ENCODE peak calls at places on chromosomes 7 and 10, in four cellular contexts. K is testis, L is A673, J is small intestine. R is an unnamed sample.

GRCh38 chr7:54874804-54875203 is 115.8 kb upstream of the SEC61G start:
- DNase-seq in K (no peak), L (no peak), J (no peak), R (no peak)

GRCh38 chr10:130491011-130491697 is 355.0 kb downstream of the GLRX3 start:
- DNase-seq in K (no peak), L (no peak), J (no peak), R (no peak)

GRCh38 chr7:85172530-85172941 is 14.3 kb downstream of the SEMA3D start:
- DNase-seq in K (no peak), L (peak), J (no peak), R (no peak)

GRCh38 chr7:87926581-87927461 is 7.2 kb upstream of the ADAM22 start:
- DNase-seq in K (no peak), L (no peak), J (peak), R (no peak)

GRCh38 chr10:1201010-1201807 is 145.0 kb downstream of the WDR37 start:
- DNase-seq in K (no peak), L (no peak), J (no peak), R (no peak)

GRCh38 chr10:69657417-69657816 is 27.4 kb downstream of the FAM241B start:
- DNase-seq in K (no peak), L (no peak), J (no peak), R (no peak)

GRCh38 chr7:70846208-70846607 is 285.7 kb upstream of the GALNT17 start:
- DNase-seq in K (no peak), L (no peak), J (no peak), R (no peak)

GRCh38 chr7:74587435-74588126 is 69.9 kb upstream of the GTF2I start:
- DNase-seq in K (peak), L (no peak), J (peak), R (peak)

GRCh38 chr7:88664630-88665233 is 94.8 kb upstream of the ZNF804B start:
- DNase-seq in K (no peak), L (no peak), J (no peak), R (no peak)

GRCh38 chr7:95636140-95636539 is 39.8 kb upstream of the PDK4 start:
- DNase-seq in K (no peak), L (no peak), J (no peak), R (no peak)

GRCh38 chr10:45339896-45340295 is 24.5 kb upstream of the OR13A1 start:
- DNase-seq in K (no peak), L (no peak), J (no peak), R (no peak)

GRCh38 chr7:127447326-127447945 is 54.9 kb upstream of the ZNF800 start:
- DNase-seq in K (peak), L (peak), J (peak), R (peak)

DNA sequence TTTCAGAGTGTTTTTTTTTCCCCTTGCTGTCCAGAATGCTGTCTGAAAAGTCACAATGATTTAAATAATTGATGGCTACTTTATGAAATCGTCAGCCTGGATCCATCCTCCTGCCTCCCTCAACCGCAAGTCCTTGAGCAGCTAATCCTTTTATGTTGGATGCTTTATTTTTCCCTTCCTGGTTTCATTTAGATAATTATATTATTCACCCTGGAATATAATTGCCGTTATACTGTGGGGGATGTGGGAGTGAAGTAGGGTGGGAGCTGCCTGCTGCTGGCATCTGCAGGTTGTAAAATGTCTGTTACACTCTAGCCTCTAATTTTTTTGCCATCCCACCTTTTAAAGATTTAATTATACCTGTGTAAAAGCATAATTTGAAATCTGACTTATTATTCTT is 290.5 kb upstream of the LRGUK start:
- DNase-seq in K (no peak), L (peak), J (no peak), R (no peak)
- H3K4me3 ChIP-seq in K (no peak), L (no peak), J (no peak), R (no peak)

GRCh38 chr7:136412952-136413351 is 435.8 kb upstream of the MTPN start:
- DNase-seq in K (no peak), L (no peak), J (no peak), R (no peak)
- H3K4me3 ChIP-seq in K (no peak), L (no peak), J (no peak), R (no peak)

DNA sequence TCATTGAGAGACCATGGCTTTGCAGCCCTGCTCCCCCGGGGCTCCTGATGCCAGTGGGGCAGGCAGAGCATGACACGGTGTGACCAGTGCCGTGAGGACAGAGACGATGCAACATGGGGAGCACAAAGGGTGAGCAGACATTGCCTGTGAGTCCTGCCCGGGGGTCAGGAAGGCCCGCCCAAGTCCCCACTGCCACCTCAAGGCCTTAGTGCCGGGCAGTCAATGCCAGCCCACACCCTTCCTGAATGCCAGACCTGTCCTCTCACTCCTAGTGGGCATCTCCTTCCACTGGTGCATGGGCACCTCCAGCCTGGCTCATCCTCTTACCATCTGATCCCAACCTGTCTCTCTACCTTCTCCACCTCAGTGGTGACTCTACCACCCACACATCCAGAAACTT is 157.9 kb upstream of the ZMIZ1 start:
- DNase-seq in K (no peak), L (no peak), J (no peak), R (no peak)
- H3K4me3 ChIP-seq in K (no peak), L (no peak), J (no peak), R (no peak)

GRCh38 chr10:102795453-102796406 is 41.5 kb downstream of the CYP17A1 start:
- DNase-seq in K (no peak), L (no peak), J (no peak), R (no peak)
- H3K4me3 ChIP-seq in K (no peak), L (no peak), J (no peak), R (no peak)

GRCh38 chr10:31262672-31263071 is 56.3 kb upstream of the ZEB1 start:
- DNase-seq in K (peak), L (no peak), J (no peak), R (no peak)

GRCh38 chr10:31263903-31264302 is 55.1 kb upstream of the ZEB1 start:
- DNase-seq in K (no peak), L (no peak), J (no peak), R (no peak)

GRCh38 chr10:31261502-31262311 is 57.3 kb upstream of the ZEB1 start:
- DNase-seq in K (no peak), L (no peak), J (no peak), R (no peak)
- H3K4me3 ChIP-seq in K (no peak), L (no peak), J (no peak), R (no peak)

R was measured in body of pancreas.